ENCODE peak calls at places on chromosomes 3 and 15, in seven cellular contexts. N, A, X, P, V, Z and W are unnamed samples.

GRCh38 chr3:190586631-190587000 is 72.7 kb downstream of the IL1RAP start:
- DNase-seq in N (peak; percentile 14), A (no peak), X (no peak), P (peak; percentile 57), V (no peak), Z (peak; percentile 7), W (no peak)

GRCh38 chr3:172659246-172660002 is 51.4 kb downstream of the NCEH1 start:
- DNase-seq in N (no peak), A (no peak), X (no peak), P (no peak), V (no peak), Z (no peak), W (no peak)

GRCh38 chr15:76196949-76197315 is 114.3 kb downstream of the ETFA start:
- DNase-seq in N (no peak), A (no peak), X (no peak), P (no peak), V (no peak), Z (no peak), W (no peak)

GRCh38 chr3:136545664-136546266 is 206.4 kb downstream of the STAG1 start:
- DNase-seq in N (no peak), A (no peak), X (no peak), P (no peak), V (no peak), Z (no peak), W (no peak)

GRCh38 chr3:176590722-176591121 is 606.6 kb downstream of the TBL1XR1 start:
- DNase-seq in N (no peak), A (no peak), X (no peak), P (no peak), V (no peak), Z (no peak), W (peak; percentile 40)

GRCh38 chr3:143950810-143951209 is 20.8 kb upstream of the DIPK2A start:
- DNase-seq in N (no peak), A (no peak), X (no peak), P (no peak), V (no peak), Z (no peak), W (no peak)

GRCh38 chr3:184231671-184232070 is 2.3 kb downstream of the VWA5B2 start:
- DNase-seq in N (no peak), A (no peak), X (no peak), P (no peak), V (no peak), Z (no peak), W (no peak)

GRCh38 chr3:16145176-16145575 is 29.3 kb upstream of the GALNT15 start:
- DNase-seq in N (no peak), A (no peak), X (no peak), P (no peak), V (no peak), Z (no peak), W (no peak)

GRCh38 chr3:10911350-10912002 is 81.1 kb upstream of the SLC6A1 start:
- DNase-seq in N (no peak), A (no peak), X (no peak), P (no peak), V (no peak), Z (no peak), W (no peak)

GRCh38 chr3:140850210-140850955 is 91.3 kb upstream of the SLC25A36 start:
- DNase-seq in N (no peak), A (no peak), X (no peak), P (peak; percentile 44), V (no peak), Z (no peak), W (no peak)

GRCh38 chr15:92681141-92681622 is 25.6 kb upstream of the FAM174B start:
- DNase-seq in N (no peak), A (no peak), X (no peak), P (peak; percentile 69), V (no peak), Z (no peak), W (no peak)

GRCh38 chr3:117842086-117842485 is 1132.5 kb downstream of the TUSC7 start:
- DNase-seq in N (no peak), A (no peak), X (no peak), P (no peak), V (no peak), Z (no peak), W (no peak)

GRCh38 chr15:35427091-35427490 is 118.9 kb downstream of the DPH6 start:
- DNase-seq in N (no peak), A (no peak), X (no peak), P (peak; percentile 46), V (no peak), Z (no peak), W (no peak)

GRCh38 chr3:134228461-134228860 is 22.2 kb downstream of the RYK start:
- DNase-seq in N (no peak), A (no peak), X (no peak), P (no peak), V (no peak), Z (no peak), W (no peak)